ENCODE peak calls at places on chromosomes 12 and 14, in six cellular contexts. Z is WERI-Rb-1, M is putamen, B is ELR, X is NCI-H2081, S is neural crest cell. U is an unnamed sample.

GRCh38 chr14:51828017-51828797 is 32.2 kb upstream of the GNG2 start:
- DNase-seq in Z (no peak), M (no peak), B (peak), X (no peak), S (no peak), U (no peak)

GRCh38 chr14:55583942-55584468 is 4.0 kb downstream of the KTN1 start:
- DNase-seq in Z (no peak), M (no peak), B (peak), X (no peak), S (no peak), U (no peak)

GRCh38 chr14:73739174-73739898 is 25.2 kb upstream of the PNMA1 start:
- DNase-seq in Z (no peak), M (no peak), B (no peak), X (no peak), S (no peak), U (no peak)

GRCh38 chr12:114369088-114369487 is 36.9 kb downstream of the TBX5 start:
- DNase-seq in Z (no peak), M (no peak), B (no peak), X (no peak), S (no peak), U (no peak)

GRCh38 chr12:115852054-115852453 is 425.4 kb downstream of the MED13L start:
- DNase-seq in Z (no peak), M (no peak), B (no peak), X (no peak), S (no peak), U (no peak)

GRCh38 chr14:61649283-61649682 is 46.0 kb upstream of the HIF1A start:
- DNase-seq in Z (no peak), M (no peak), B (no peak), X (no peak), S (no peak), U (no peak)

GRCh38 chr14:24231263-24232120 is 675 bp downstream of the NEDD8 start:
- DNase-seq in Z (no peak), M (no peak), B (peak), X (no peak), S (no peak), U (no peak)

GRCh38 chr14:33030406-33030805 is 91.7 kb downstream of the NPAS3 start:
- DNase-seq in Z (no peak), M (no peak), B (no peak), X (no peak), S (no peak), U (no peak)

GRCh38 chr14:88630565-88630964 is 67.7 kb downstream of the ZC3H14 start:
- DNase-seq in Z (no peak), M (no peak), B (no peak), X (no peak), S (no peak), U (no peak)

GRCh38 chr12:104623920-104624319 is 167.2 kb downstream of the CHST11 start:
- DNase-seq in Z (no peak), M (no peak), B (no peak), X (no peak), S (no peak), U (no peak)

GRCh38 chr12:107748472-107748871 is 12.5 kb downstream of the PRDM4 start:
- DNase-seq in Z (no peak), M (no peak), B (peak), X (no peak), S (no peak), U (no peak)

GRCh38 chr14:61147369-61147897 is 133.7 kb downstream of the TMEM30B start:
- DNase-seq in Z (no peak), M (peak), B (peak), X (no peak), S (no peak), U (no peak)

U was measured in NCI-H446.